ENCODE peak calls at places on chromosomes 4 and X, in six cellular contexts. N, F, X, W, H and K are unnamed samples.

GRCh38 chrX:48848847-48849246 is 13.4 kb upstream of the PCSK1N start:
- DNase-seq in W (no peak), H (no peak), X (no peak), N (no peak), F (no peak), K (no peak)

GRCh38 chr4:152106113-152106763 is 345.4 kb upstream of the GATB start:
- DNase-seq in F (peak), W (no peak), X (no peak), H (peak), N (no peak), K (no peak)

GRCh38 chr4:10006604-10007435 is 14.5 kb downstream of the SLC2A9 start:
- DNase-seq in N (peak), F (peak), H (peak), W (no peak), X (peak), K (no peak)

GRCh38 chrX:124229374-124229773 is 103.1 kb upstream of the TEX13D start:
- DNase-seq in H (no peak), F (no peak), W (no peak), X (no peak), N (no peak), K (no peak)

GRCh38 chr4:189059996-189060570 is 880.6 kb upstream of the FRG1 start:
- DNase-seq in W (no peak), N (no peak), H (no peak), F (peak), X (no peak), K (no peak)

GRCh38 chrX:50430917-50431316 is 39.7 kb downstream of the DGKK start:
- DNase-seq in F (no peak), W (no peak), N (no peak), X (no peak), H (no peak), K (no peak)

GRCh38 chr4:17805580-17805979 is 5.0 kb downstream of the DCAF16 start:
- DNase-seq in W (no peak), N (no peak), X (no peak), H (no peak), F (no peak), K (no peak)

GRCh38 chrX:28787206-28787605 is 200.0 kb downstream of the IL1RAPL1 start:
- DNase-seq in X (no peak), N (no peak), W (no peak), F (peak), H (no peak), K (no peak)

GRCh38 chrX:28120076-28120475 is 138.8 kb upstream of the DCAF8L1 start:
- DNase-seq in F (no peak), W (no peak), H (no peak), X (no peak), N (no peak), K (no peak)

GRCh38 chr4:64738240-64738639 is 329.0 kb upstream of the TECRL start:
- DNase-seq in F (no peak), W (no peak), X (no peak), H (no peak), N (no peak), K (no peak)

GRCh38 chr4:10115657-10116624 is 658 bp downstream of the WDR1 start:
- DNase-seq in H (peak), W (peak), X (peak), N (peak), F (peak), K (no peak)

GRCh38 chr4:167282171-167282864 is 48.0 kb upstream of the SPOCK3 start:
- DNase-seq in N (no peak), X (no peak), H (no peak), W (no peak), F (peak), K (no peak)

GRCh38 chr4:120753854-120754253 is 168.7 kb downstream of the PRDM5 start:
- DNase-seq in F (no peak), N (no peak), X (no peak), H (no peak), W (no peak), K (no peak)

GRCh38 chrX:121570072-121570841 is 522.8 kb downstream of the GLUD2 start:
- DNase-seq in X (no peak), F (peak), N (no peak), W (no peak), H (no peak), K (peak)

GRCh38 chr4:17932041-17932440 is 89.5 kb downstream of the LCORL start:
- DNase-seq in H (no peak), F (no peak), W (no peak), X (no peak), N (no peak), K (no peak)

GRCh38 chrX:13652256-13653021 is 502 bp upstream of the TCEANC start:
- DNase-seq in H (no peak), N (no peak), W (no peak), F (peak), X (no peak), K (no peak)

GRCh38 chrX:154374361-154375155 is at the start of gene FLNA:
- DNase-seq in X (peak), W (no peak), H (peak), N (no peak), F (no peak), K (no peak)

GRCh38 chrX:66002832-66003680 is 36.8 kb downstream of the VSIG4 start:
- DNase-seq in F (no peak), N (no peak), W (no peak), X (no peak), H (no peak), K (no peak)

GRCh38 chrX:153381684-153382532 is 19.2 kb downstream of the PNMA6E start:
- DNase-seq in W (no peak), F (peak), H (no peak), X (no peak), N (no peak), K (no peak)

GRCh38 chr4:182201871-182202270 is 41.3 kb upstream of the TENM3 start:
- DNase-seq in X (no peak), F (no peak), N (no peak), W (no peak), H (no peak), K (no peak)

GRCh38 chrX:153993079-153993478 is 20.5 kb downstream of the TMEM187 start:
- DNase-seq in H (no peak), N (no peak), W (no peak), X (no peak), F (no peak), K (no peak)

GRCh38 chr4:128379860-128380259 is 92.2 kb upstream of the PGRMC2 start:
- DNase-seq in X (no peak), N (no peak), W (no peak), F (peak), H (peak), K (no peak)

GRCh38 chr4:12122316-12122715 is 693.6 kb upstream of the HS3ST1 start:
- DNase-seq in N (no peak), W (no peak), H (no peak), F (no peak), X (no peak), K (no peak)

GRCh38 chrX:119062750-119063374 is 9.9 kb upstream of the CT47C1 start:
- DNase-seq in N (no peak), W (no peak), X (no peak), H (no peak), F (peak), K (no peak)

GRCh38 chrX:153519569-153520285 is 2.3 kb downstream of the ATP2B3 start:
- DNase-seq in N (no peak), X (no peak), W (no peak), F (no peak), H (no peak), K (no peak)

GRCh38 chrX:20680998-20681397 is 414.3 kb upstream of the RPS6KA3 start:
- DNase-seq in F (peak), W (no peak), N (no peak), X (no peak), H (no peak), K (no peak)

GRCh38 chr4:156949373-156949814 is 22.2 kb downstream of the PDGFC start:
- DNase-seq in H (no peak), X (no peak), W (no peak), N (no peak), F (peak), K (no peak)

GRCh38 chrX:72460715-72461114 is 111.9 kb downstream of the HDAC8 start:
- DNase-seq in F (no peak), W (no peak), N (no peak), H (no peak), X (no peak), K (no peak)

GRCh38 chrX:40449396-40449795 is 131.4 kb upstream of the ATP6AP2 start:
- DNase-seq in N (no peak), X (no peak), W (no peak), H (no peak), F (no peak), K (no peak)

GRCh38 chr4:8547108-8547911 is 32.9 kb upstream of the GPR78 start:
- DNase-seq in F (peak), W (no peak), N (peak), H (no peak), X (no peak), K (no peak)

GRCh38 chr4:170423137-170423536 is 333.4 kb upstream of the AADAT start:
- DNase-seq in H (no peak), N (no peak), X (no peak), W (no peak), F (peak), K (no peak)

GRCh38 chr4:152014280-152014679 is 253.5 kb upstream of the GATB start:
- DNase-seq in X (peak), N (no peak), F (no peak), H (no peak), W (no peak), K (peak)

GRCh38 chr4:119726505-119726904 is 97.9 kb upstream of the PDE5A start:
- DNase-seq in X (no peak), H (no peak), N (no peak), W (no peak), F (no peak), K (no peak)

GRCh38 chrX:71100581-71101505 is 5.2 kb downstream of the FOXO4 start:
- DNase-seq in H (no peak), X (no peak), N (no peak), W (peak), F (no peak), K (no peak)

GRCh38 chrX:23789386-23790146 is 6.6 kb downstream of the SAT1 start:
- DNase-seq in N (no peak), X (no peak), F (no peak), H (no peak), W (no peak), K (no peak)

GRCh38 chr4:14871676-14872430 is 130.4 kb upstream of the CPEB2 start:
- DNase-seq in F (peak), X (no peak), W (no peak), N (peak), H (peak), K (no peak)

GRCh38 chr4:20603671-20604313 is 96.5 kb upstream of the PACRGL start:
- DNase-seq in W (no peak), X (no peak), H (no peak), F (peak), N (no peak), K (no peak)

GRCh38 chr4:147853706-147854105 is 121.8 kb downstream of the ARHGAP10 start:
- DNase-seq in H (no peak), X (no peak), N (no peak), W (no peak), F (no peak), K (no peak)

GRCh38 chrX:130393451-130394074 is 8.1 kb upstream of the GPR119 start:
- DNase-seq in F (peak), H (peak), X (no peak), W (no peak), N (no peak), K (no peak)
- TF ChIP-seq CTCF in F (peak), H (no peak), X (peak), W (no peak), N (peak), K (peak)

GRCh38 chr4:75180790-75181776 is 248.2 kb downstream of the PARM1 start:
- DNase-seq in N (no peak), X (peak), W (no peak), F (peak), H (no peak), K (peak)
- H3K4me3 ChIP-seq in N (no peak), X (peak), W (no peak), F (no peak), H (peak), K (peak)

DNA sequence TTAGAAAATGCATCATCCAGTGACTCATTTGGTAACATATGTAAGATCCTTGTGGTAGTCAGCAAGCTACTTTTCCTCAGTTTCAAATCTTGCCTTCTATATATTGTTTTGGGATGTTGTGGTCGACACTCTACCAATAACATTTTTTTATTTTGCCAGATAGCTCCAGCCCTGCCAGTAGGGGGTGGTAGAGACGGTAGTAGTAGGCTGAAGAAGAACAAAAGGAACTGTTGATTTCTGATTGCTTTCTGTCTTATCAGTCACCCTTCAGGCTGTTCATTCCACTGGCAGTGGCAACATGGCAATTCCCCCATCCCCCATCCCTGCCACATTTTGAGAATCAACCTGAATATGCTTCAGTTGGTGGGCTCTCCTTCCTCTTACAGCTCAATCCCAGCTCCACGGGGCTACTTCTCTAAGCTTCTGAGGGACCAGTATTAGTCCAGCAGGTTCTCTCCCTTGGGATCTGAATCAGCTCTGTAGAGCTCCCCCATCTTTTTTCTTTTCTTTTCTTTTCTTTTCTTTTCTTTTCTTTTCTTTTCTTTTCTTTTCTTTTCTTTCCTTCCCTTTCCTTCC is 171.5 kb upstream of the VEGFC start:
- DNase-seq in H (no peak), X (no peak), W (no peak), N (no peak), F (peak), K (no peak)
- TF ChIP-seq CTCF in H (no peak), X (peak), W (no peak), N (peak), F (peak), K (peak)

GRCh38 chrX:64206556-64207162 is 1.2 kb upstream of the AMER1 start:
- DNase-seq in H (no peak), X (peak), W (no peak), N (peak), F (peak), K (no peak)
- H3K4me3 ChIP-seq in H (peak), X (peak), W (peak), N (peak), F (peak), K (peak)

DNA sequence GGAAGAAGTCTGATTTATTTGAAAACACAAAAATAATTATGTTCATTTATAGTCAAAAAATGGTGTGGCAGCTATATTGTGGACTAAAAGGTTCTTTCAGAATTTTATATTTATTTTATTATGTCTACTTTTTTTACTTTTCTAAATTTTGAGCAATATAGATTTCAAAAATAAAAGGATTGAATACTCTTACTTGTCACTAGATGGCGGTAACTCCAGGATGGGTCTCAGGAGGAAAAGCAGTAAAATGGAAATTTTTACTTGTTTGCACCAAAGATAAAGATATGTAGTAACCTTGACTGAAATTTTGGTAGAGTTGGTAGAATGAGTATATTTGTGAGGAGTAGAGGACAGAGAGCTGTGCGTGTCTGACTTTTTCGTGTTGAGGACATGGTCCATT is 14.5 kb upstream of the DACH2 start:
- DNase-seq in H (no peak), N (no peak), W (no peak), X (no peak), F (peak), K (no peak)
- TF ChIP-seq CTCF in H (no peak), N (peak), W (peak), X (peak), F (peak), K (peak)

GRCh38 chr4:725368-726234 is 20.0 kb downstream of the PCGF3 start:
- DNase-seq in W (no peak), H (no peak), N (no peak), F (no peak), X (no peak), K (no peak)
- H3K4me3 ChIP-seq in W (no peak), H (no peak), N (no peak), F (no peak), X (no peak), K (no peak)